ENCODE peak calls at places on chromosomes 6 and 20, in seven cellular contexts. N, D, Y, M, W, P and V are unnamed samples.

GRCh38 chr20:50913976-50914375 is 17.3 kb downstream of the ADNP start:
- DNase-seq in Y (peak), N (no peak), D (peak), P (peak), M (no peak), W (no peak), V (no peak)

GRCh38 chr6:82818727-82819126 is 246.9 kb downstream of the UBE3D start:
- DNase-seq in P (no peak), D (peak), N (peak), M (no peak), W (no peak), Y (no peak), V (no peak)

GRCh38 chr6:36650848-36651247 is 27.7 kb upstream of the CDKN1A start:
- DNase-seq in Y (no peak), N (no peak), M (no peak), W (no peak), P (no peak), D (no peak), V (no peak)

GRCh38 chr20:48647873-48648272 is 179.9 kb downstream of the PREX1 start:
- DNase-seq in W (no peak), M (no peak), D (no peak), Y (no peak), P (no peak), N (no peak), V (no peak)

GRCh38 chr20:23937303-23938117 is 51.1 kb downstream of the GGTLC1 start:
- DNase-seq in M (peak), D (peak), Y (peak), N (no peak), W (peak), P (peak), V (peak)

GRCh38 chr6:108406943-108407342 is 112.1 kb downstream of the AFG1L start:
- DNase-seq in W (no peak), D (no peak), P (no peak), Y (no peak), N (no peak), M (no peak), V (no peak)

GRCh38 chr20:3818155-3819151 is 1.9 kb upstream of the AP5S1 start:
- DNase-seq in W (no peak), D (peak), P (no peak), Y (no peak), N (no peak), M (no peak), V (no peak)

GRCh38 chr6:18579869-18580268 is 192.7 kb downstream of the RNF144B start:
- DNase-seq in P (no peak), D (no peak), W (no peak), N (no peak), Y (no peak), M (no peak), V (no peak)

GRCh38 chr6:44010411-44011349 is 116.6 kb downstream of the MRPL14 start:
- DNase-seq in D (peak), W (no peak), N (peak), P (no peak), Y (no peak), M (no peak), V (no peak)

GRCh38 chr20:63890201-63890576 is 4.7 kb upstream of the DNAJC5 start:
- DNase-seq in N (no peak), M (no peak), D (no peak), P (no peak), W (no peak), Y (no peak), V (no peak)

GRCh38 chr6:22928775-22929174 is 359.4 kb downstream of the HDGFL1 start:
- DNase-seq in W (no peak), N (no peak), M (no peak), P (no peak), D (no peak), Y (no peak), V (no peak)

GRCh38 chr20:16672299-16672698 is 57.5 kb upstream of the SNRPB2 start:
- DNase-seq in Y (no peak), N (no peak), P (no peak), M (no peak), W (no peak), D (no peak), V (no peak)

GRCh38 chr6:64013061-64013410 is 377.4 kb downstream of the PHF3 start:
- DNase-seq in N (no peak), W (no peak), M (no peak), D (no peak), P (no peak), Y (no peak), V (no peak)

GRCh38 chr6:153131037-153131981 is at the start of gene RGS17:
- DNase-seq in N (peak), D (peak), W (peak), M (no peak), Y (no peak), P (peak), V (peak)

GRCh38 chr6:82270791-82271392 is 23.3 kb upstream of the IBTK start:
- DNase-seq in W (no peak), D (peak), M (no peak), Y (no peak), P (no peak), N (no peak), V (peak)

GRCh38 chr6:41502607-41503434 is 43.4 kb upstream of the FOXP4 start:
- DNase-seq in M (no peak), D (no peak), P (no peak), N (no peak), W (no peak), Y (no peak), V (no peak)

GRCh38 chr20:43583982-43584432 is 6.7 kb upstream of the IFT52 start:
- DNase-seq in N (peak), Y (no peak), W (no peak), D (peak), M (no peak), P (no peak), V (no peak)

GRCh38 chr20:53487453-53487852 is 106.2 kb downstream of the ZNF217 start:
- DNase-seq in M (no peak), P (no peak), Y (no peak), N (no peak), W (no peak), D (no peak), V (no peak)